ENCODE peak calls at places on chromosomes 13 and 19, in four cellular contexts. B is mesenchymal stem cell, X is fibroblast of lung, E is IMR-90. U is an unnamed sample.

GRCh38 chr13:76610819-76611415 is 275.3 kb downstream of the KCTD12 start:
- DNase-seq in B (no peak), X (no peak), E (no peak), U (no peak)

GRCh38 chr13:78022164-78022877 is 103.7 kb upstream of the EDNRB start:
- DNase-seq in B (peak; percentile 64), X (peak; percentile 68), E (peak; percentile 72), U (no peak)

GRCh38 chr19:6424190-6424938 is at the start of gene KHSRP:
- DNase-seq in B (peak; percentile 9), X (no peak), E (no peak), U (peak; percentile 48)

GRCh38 chr19:16801599-16801998 is 27.6 kb upstream of the SIN3B start:
- DNase-seq in B (peak; percentile 51), X (peak; percentile 61), E (peak; percentile 71), U (peak; percentile 11)

GRCh38 chr19:4597975-4598671 is 38.6 kb upstream of the SEMA6B start:
- DNase-seq in B (peak; percentile 57), X (no peak), E (no peak), U (peak; percentile 53)

GRCh38 chr13:99971576-99972189 is at the start of gene ZIC5:
- DNase-seq in B (no peak), X (no peak), E (no peak), U (no peak)

GRCh38 chr13:113918580-113918979 is 54.7 kb upstream of the GAS6 start:
- DNase-seq in B (no peak), X (no peak), E (no peak), U (no peak)

GRCh38 chr13:101127741-101128353 is 288.5 kb downstream of the NALCN start:
- DNase-seq in B (peak; percentile 57), X (peak; percentile 27), E (peak; percentile 53), U (peak; percentile 79)

GRCh38 chr19:9847087-9847671 is 12.1 kb downstream of the PIN1 start:
- DNase-seq in B (peak; percentile 90), X (peak; percentile 91), E (peak; percentile 97), U (peak; percentile 80)

GRCh38 chr13:24984134-24984533 is 111.8 kb upstream of the PABPC3 start:
- DNase-seq in B (no peak), X (no peak), E (no peak), U (no peak)
- H3K9ac ChIP-seq in B (no peak overlapping the region), X (no peak overlapping the region), E (no peak overlapping the region), U (no peak overlapping the region)

DNA sequence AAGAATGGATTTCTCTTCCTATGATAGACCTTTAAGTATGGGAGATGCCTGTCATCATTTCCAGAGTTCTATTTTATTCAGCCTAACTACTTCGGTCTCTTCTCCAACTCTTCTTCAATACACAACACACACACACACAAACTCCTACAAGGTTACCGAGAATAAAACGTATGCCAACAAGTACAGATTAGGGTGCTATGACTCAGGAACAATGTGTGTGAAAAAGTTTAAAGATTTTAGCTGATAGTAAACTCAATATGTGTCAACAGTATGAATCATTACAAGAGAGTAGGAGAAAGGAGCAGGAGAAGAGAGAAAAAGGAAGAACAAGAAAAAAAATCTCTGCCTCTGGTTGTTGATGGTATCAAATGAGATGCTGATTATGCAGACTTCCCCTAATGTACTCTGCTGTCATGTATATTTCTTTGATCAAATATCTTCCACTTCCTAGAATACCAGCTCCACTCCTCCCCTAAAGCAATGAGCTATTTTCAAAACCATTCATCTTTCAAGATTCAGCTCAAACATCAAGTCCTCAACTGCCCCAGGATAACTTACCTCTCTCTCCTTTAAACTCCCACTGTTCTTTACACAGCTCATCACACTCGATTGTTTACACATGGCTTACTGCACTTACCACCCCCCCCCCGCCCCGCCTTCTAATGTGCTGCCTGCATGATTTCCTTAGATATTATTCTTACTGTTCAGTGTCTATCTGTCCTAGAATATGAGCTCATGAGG is 95.6 kb downstream of the FAM216B start:
- DNase-seq in B (peak; percentile 79), X (peak; percentile 71), E (peak; percentile 66), U (peak; percentile 59)
- H3K4me3 ChIP-seq in B (no peak overlapping the region), X (no peak overlapping the region), E (no peak overlapping the region), U (no peak overlapping the region)

GRCh38 chr19:19388568-19389555 is 16.6 kb upstream of the GATAD2A start:
- DNase-seq in B (no peak), X (no peak), E (no peak), U (no peak)
- H3K4me1 ChIP-seq in B (peaks cover 14% of the 10 kb centered on the region), X (peaks cover 6% of the 10 kb centered on the region), E (peaks cover 8% of the 10 kb centered on the region), U (peaks cover 30% of the 10 kb centered on the region)

GRCh38 chr13:40102360-40102727 is 446.9 kb downstream of the COG6 start:
- DNase-seq in B (no peak), X (no peak), E (no peak), U (no peak)
- H3K9ac ChIP-seq in B (no peak overlapping the region), X (no peak overlapping the region), E (no peak overlapping the region), U (no peak overlapping the region)